ENCODE peak calls at places on chromosomes 2 and 18, in six cellular contexts. O is HCT116; J is stimulated activated memory B cell treated with anti-CD40 and anti-IgM and Interleukin-4, amounts not matched to agents 10 μg/mL and 1 μg/mL and 100 μg/mL, for 72 hours; U is heart left ventricle; X is upper lobe of right lung; A is upper lobe of left lung. Z is an unnamed sample.

GRCh38 chr2:119376810-119377209 is 10.0 kb downstream of the DBI start:
- ATAC-seq in U (no peak), O (no peak), A (no peak), J (no peak), X (peak; percentile 27), Z (no peak)

GRCh38 chr2:30026091-30027055 is 105.0 kb upstream of the ALK start:
- ATAC-seq in O (peak; percentile 92), U (peak; percentile 66), A (peak; percentile 39), J (no peak), X (peak; percentile 62), Z (peak; percentile 92)

GRCh38 chr2:69762513-69763494 is 20.9 kb downstream of the ANXA4 start:
- ATAC-seq in U (no peak), O (no peak), X (peak; percentile 75), A (no peak), J (no peak), Z (peak; percentile 82)

GRCh38 chr18:41396861-41397260 is 558.2 kb upstream of the PIK3C3 start:
- ATAC-seq in O (no peak), J (no peak), A (no peak), X (no peak), U (no peak), Z (no peak)

GRCh38 chr18:34730774-34731173 is 20.7 kb downstream of the DTNA start:
- ATAC-seq in U (peak; percentile 80), J (no peak), A (no peak), O (no peak), X (no peak), Z (no peak)

GRCh38 chr2:85259865-85260264 is 67.9 kb downstream of the TGOLN2 start:
- ATAC-seq in U (peak; percentile 42), J (no peak), X (no peak), O (no peak), A (no peak), Z (no peak)

GRCh38 chr18:5510109-5510846 is 33.5 kb downstream of the EPB41L3 start:
- ATAC-seq in J (no peak), A (no peak), O (no peak), X (no peak), U (no peak), Z (no peak)

GRCh38 chr2:62938126-62938525 is 112.5 kb upstream of the OTX1 start:
- ATAC-seq in O (no peak), J (no peak), X (no peak), A (no peak), U (no peak), Z (no peak)

GRCh38 chr2:165122521-165122920 is 81.3 kb downstream of the SCN3A start:
- ATAC-seq in J (no peak), U (no peak), X (no peak), O (no peak), A (no peak), Z (no peak)

Z was measured in esophagus mucosa.